ENCODE peak calls at places on chromosome 15, in seven cellular contexts. W is NCI-H510A treated with DMSO at 0.1 percent for 48 hours, P is activated T-cell treated with anti-CD3 and anti-CD28 coated beads for 1 hour, L is T-helper 2 cell, M is NCI-H1105 treated with DMSO at 0.1 percent for 48 hours, V is C1 segment of cervical spinal cord, G is kidney epithelial cell. J is an unnamed sample.
A peak's percentile ranks its signal among the peaks of the same experiment; 100 is the strongest.

GRCh38 chr15:35724626-35725025 is 178.7 kb upstream of the DPH6 start:
- DNase-seq in V (no peak), G (no peak), L (no peak), P (no peak), M (no peak), W (no peak), J (no peak)

GRCh38 chr15:77784361-77785292 is 151.9 kb upstream of the LINGO1 start:
- DNase-seq in G (no peak), M (no peak), W (no peak), L (no peak), P (no peak), V (no peak), J (no peak)

GRCh38 chr15:78065284-78065872 is 12.1 kb downstream of the TBC1D2B start:
- DNase-seq in W (no peak), L (no peak), M (no peak), V (no peak), P (no peak), G (peak; percentile 93), J (no peak)

GRCh38 chr15:101244889-101245668 is 6.8 kb downstream of the CHSY1 start:
- DNase-seq in P (no peak), G (no peak), W (no peak), V (no peak), M (no peak), L (no peak), J (no peak)

GRCh38 chr15:40331637-40332036 is 8.1 kb downstream of the INAFM2 start:
- DNase-seq in P (no peak), M (no peak), V (no peak), L (no peak), W (no peak), G (no peak), J (no peak)

GRCh38 chr15:100873029-100873677 is 6.5 kb upstream of the ALDH1A3 start:
- DNase-seq in M (peak; percentile 82), L (peak; percentile 16), G (peak; percentile 72), V (no peak), P (peak; percentile 14), W (peak; percentile 10), J (peak; percentile 44)

GRCh38 chr15:89876736-89877135 is 17.1 kb downstream of the AP3S2 start:
- DNase-seq in M (no peak), G (no peak), L (no peak), W (no peak), V (no peak), P (no peak), J (no peak)

GRCh38 chr15:91182096-91182495 is 82.0 kb downstream of the SV2B start:
- DNase-seq in V (no peak), W (no peak), L (no peak), M (no peak), G (no peak), P (no peak), J (no peak)

GRCh38 chr15:20106026-20106425 is 435.6 kb downstream of the GOLGA6L6 start:
- DNase-seq in M (no peak), P (no peak), G (no peak), L (no peak), V (no peak), W (no peak), J (no peak)

GRCh38 chr15:42158941-42159340 is 2.5 kb upstream of the PLA2G4F start:
- DNase-seq in V (no peak), P (no peak), M (no peak), W (no peak), L (no peak), G (no peak), J (no peak)

GRCh38 chr15:64050281-64051092 is 4.2 kb upstream of the DAPK2 start:
- DNase-seq in G (no peak), W (peak; percentile 81), M (no peak), L (no peak), V (no peak), P (no peak), J (no peak)

GRCh38 chr15:47390208-47390765 is 327.0 kb upstream of the SEMA6D start:
- DNase-seq in M (no peak), G (no peak), L (no peak), P (no peak), V (no peak), W (no peak), J (no peak)

GRCh38 chr15:27993996-27994775 is 104.9 kb downstream of the OCA2 start:
- DNase-seq in L (no peak), G (no peak), M (peak; percentile 41), W (no peak), P (no peak), V (no peak), J (no peak)

GRCh38 chr15:68553994-68554715 is 24.6 kb upstream of the CORO2B start:
- DNase-seq in V (no peak), L (peak; percentile 37), P (peak; percentile 59), G (no peak), W (peak; percentile 28), M (peak; percentile 81), J (peak; percentile 20)

GRCh38 chr15:50519740-50520425 is 26.6 kb downstream of the USP50 start:
- DNase-seq in M (no peak), V (no peak), W (no peak), P (no peak), L (no peak), G (no peak), J (no peak)

GRCh38 chr15:67383903-67384302 is 129.3 kb downstream of the IQCH start:
- DNase-seq in V (no peak), W (no peak), M (peak; percentile 17), G (no peak), P (no peak), L (no peak), J (no peak)

GRCh38 chr15:46312133-46312740 is 677.4 kb downstream of the SQOR start:
- DNase-seq in M (peak; percentile 80), W (peak; percentile 52), P (peak; percentile 37), L (peak; percentile 7), V (no peak), G (peak; percentile 7), J (peak; percentile 31)

GRCh38 chr15:66820474-66821258 is 118.6 kb downstream of the SMAD6 start:
- DNase-seq in G (no peak), W (no peak), V (no peak), M (no peak), P (no peak), L (no peak), J (no peak)

GRCh38 chr15:41207687-41208448 is 22.7 kb downstream of the EXD1 start:
- DNase-seq in M (no peak), L (no peak), P (no peak), V (no peak), W (no peak), G (peak; percentile 48), J (no peak)

GRCh38 chr15:66878761-66879160 is 176.7 kb downstream of the SMAD6 start:
- DNase-seq in M (no peak), V (no peak), G (no peak), L (no peak), W (peak; percentile 44), P (no peak), J (no peak)

GRCh38 chr15:66884661-66885237 is 180.7 kb upstream of the SMAD3 start:
- DNase-seq in G (no peak), P (no peak), W (no peak), V (no peak), L (no peak), M (no peak), J (no peak)

GRCh38 chr15:84961114-84961452 is 20.6 kb upstream of the PDE8A start:
- DNase-seq in W (no peak), V (no peak), M (no peak), G (no peak), L (no peak), P (no peak), J (no peak)

GRCh38 chr15:23514492-23514891 is 51.0 kb upstream of the MKRN3 start:
- DNase-seq in M (no peak), G (no peak), V (no peak), W (no peak), P (no peak), L (no peak), J (no peak)

GRCh38 chr15:33547876-33548275 is 237.1 kb downstream of the RYR3 start:
- DNase-seq in W (no peak), V (no peak), M (no peak), L (no peak), P (no peak), G (peak; percentile 41), J (peak; percentile 6)

GRCh38 chr15:73165844-73166243 is 113.6 kb downstream of the NEO1 start:
- DNase-seq in P (no peak), V (no peak), M (no peak), G (no peak), L (no peak), W (no peak), J (no peak)

GRCh38 chr15:74506515-74506840 is 34.5 kb upstream of the ARID3B start:
- DNase-seq in W (no peak), G (no peak), L (no peak), P (no peak), V (no peak), M (no peak), J (no peak)

GRCh38 chr15:47715856-47716445 is 1.4 kb upstream of the SEMA6D start:
- DNase-seq in P (no peak), V (peak; percentile 13), W (no peak), L (no peak), M (no peak), G (no peak), J (no peak)

GRCh38 chr15:78046796-78047341 is 30.6 kb downstream of the TBC1D2B start:
- DNase-seq in L (no peak), W (no peak), G (no peak), V (no peak), P (no peak), M (no peak), J (no peak)

GRCh38 chr15:49887604-49888340 is 231.3 kb downstream of the ATP8B4 start:
- DNase-seq in G (no peak), P (no peak), V (no peak), W (no peak), L (no peak), M (no peak), J (no peak)

J was measured in GDM1.